ENCODE peak calls at places on chromosomes 6 and 20, in seven cellular contexts. X is stimulated activated CD4-positive, alpha-beta T cell treated with anti-CD3 and anti-CD28 coated beads, TNF-alpha, amount 100 ng/mL, for 1 hour; E is cardiac fibroblast; N is EH; M is adipocyte; R is memory B cell; I is germinal center. A is an unnamed sample.

GRCh38 chr20:25090492-25091429 is 8.8 kb upstream of the VSX1 start:
- DNase-seq in N (no peak), X (peak), R (no peak), I (no peak), M (no peak), E (no peak), A (peak)

GRCh38 chr20:51610761-51611624 is 68.5 kb upstream of the NFATC2 start:
- DNase-seq in N (no peak), I (no peak), E (no peak), M (peak), X (no peak), R (no peak), A (no peak)

GRCh38 chr6:3208096-3208774 is 19.2 kb downstream of the TUBB2B start:
- DNase-seq in I (no peak), E (peak), X (no peak), R (no peak), M (peak), N (peak), A (no peak)

GRCh38 chr6:147508073-147508870 is at the start of gene SAMD5:
- DNase-seq in E (peak), M (peak), X (no peak), I (peak), R (no peak), N (peak), A (no peak)

GRCh38 chr20:42219005-42219404 is 600.8 kb upstream of the CHD6 start:
- DNase-seq in N (no peak), I (no peak), M (no peak), E (no peak), R (no peak), X (no peak), A (no peak)

GRCh38 chr6:40983752-40984151 is 55.3 kb downstream of the UNC5CL start:
- DNase-seq in X (no peak), N (no peak), R (no peak), M (no peak), I (no peak), E (no peak), A (no peak)

GRCh38 chr6:50093938-50094272 is 44.2 kb upstream of the DEFB112 start:
- DNase-seq in N (no peak), I (no peak), M (no peak), X (no peak), R (no peak), E (no peak), A (no peak)

GRCh38 chr6:90375681-90376439 is 79.2 kb upstream of the BACH2 start:
- DNase-seq in I (peak), M (peak), R (peak), E (peak), X (no peak), N (peak), A (no peak)

GRCh38 chr6:139114741-139115140 is 20.1 kb upstream of the HECA start:
- DNase-seq in X (no peak), E (no peak), R (no peak), I (no peak), M (no peak), N (no peak), A (no peak)

GRCh38 chr20:3749689-3750639 is 17.5 kb downstream of the HSPA12B start:
- DNase-seq in N (no peak), M (no peak), I (peak), X (no peak), E (peak), R (peak), A (no peak)

GRCh38 chr6:36442083-36442670 is 477 bp downstream of the PXT1 start:
- DNase-seq in E (no peak), R (no peak), N (no peak), M (no peak), X (no peak), I (no peak), A (no peak)

GRCh38 chr6:68235192-68235812 is 399.8 kb upstream of the ADGRB3 start:
- DNase-seq in N (no peak), M (no peak), E (peak), X (no peak), R (no peak), I (no peak), A (no peak)

GRCh38 chr6:14533446-14533845 is 415.9 kb downstream of the CD83 start:
- DNase-seq in N (peak), R (no peak), X (no peak), M (no peak), I (no peak), E (no peak), A (no peak)

GRCh38 chr20:63978319-63979220 is 872 bp downstream of the SAMD10 start:
- DNase-seq in X (no peak), N (peak), E (peak), I (peak), R (peak), M (peak), A (peak)

GRCh38 chr6:150069707-150070106 is 786 bp upstream of the ULBP3 start:
- DNase-seq in X (no peak), M (peak), E (no peak), N (no peak), R (no peak), I (no peak), A (no peak)

GRCh38 chr6:119267506-119267905 is 82.1 kb downstream of the MAN1A1 start:
- DNase-seq in R (no peak), E (no peak), X (no peak), I (no peak), N (no peak), M (no peak), A (no peak)

GRCh38 chr20:64079273-64080012 is at the start of gene RGS19:
- DNase-seq in X (peak), N (peak), R (peak), I (peak), M (peak), E (peak), A (no peak)

A was measured in NCI-H2029 treated with DMSO at 0.1 percent for 48 hours.